ENCODE peak calls at places on chromosomes 12 and 14, in nine cellular contexts. Q is uterus, Y is body of pancreas, Z is left ventricle myocardium inferior, G is aorta, V is lung, N is upper lobe of right lung, J is PC-3, B is colonic mucosa. M is an unnamed sample.

GRCh38 chr12:124709722-124710656 is 142.6 kb upstream of the NCOR2 start:
- DNase-seq in Q (no peak), Y (no peak), Z (no peak), G (no peak), V (peak), N (no peak), J (no peak), B (no peak), M (no peak)

GRCh38 chr14:21041676-21042433 is at the start of gene RNASE7:
- DNase-seq in Q (no peak), Y (peak), Z (no peak), G (no peak), V (no peak), N (no peak), J (no peak), B (no peak), M (no peak)

GRCh38 chr12:88247241-88247643 is 105.1 kb downstream of the TMTC3 start:
- DNase-seq in Q (no peak), Y (no peak), Z (no peak), G (no peak), V (no peak), N (no peak), J (peak), B (no peak), M (no peak)

GRCh38 chr14:99148861-99149610 is 123.0 kb downstream of the BCL11B start:
- DNase-seq in Q (no peak), Y (no peak), Z (no peak), G (no peak), V (no peak), N (no peak), J (no peak), B (no peak), M (no peak)

GRCh38 chr12:15662303-15662980 is 126.7 kb downstream of the EPS8 start:
- DNase-seq in Q (no peak), Y (no peak), Z (no peak), G (no peak), V (no peak), N (no peak), J (peak), B (no peak), M (no peak)

GRCh38 chr14:73783107-73783727 is 68.4 kb upstream of the PTGR2 start:
- DNase-seq in Q (no peak), Y (no peak), Z (no peak), G (peak), V (no peak), N (no peak), J (no peak), B (no peak), M (no peak)

GRCh38 chr12:11885261-11886038 is 185.3 kb upstream of the BCL2L14 start:
- DNase-seq in Q (no peak), Y (peak), Z (no peak), G (no peak), V (no peak), N (no peak), J (peak), B (peak), M (no peak)

GRCh38 chr12:109247831-109248654 is 61.0 kb downstream of the FOXN4 start:
- DNase-seq in Q (no peak), Y (peak), Z (no peak), G (no peak), V (no peak), N (no peak), J (no peak), B (peak), M (no peak)

GRCh38 chr14:77037886-77038511 is 9.5 kb upstream of the IRF2BPL start:
- DNase-seq in Q (peak), Y (no peak), Z (no peak), G (no peak), V (no peak), N (peak), J (peak), B (no peak), M (no peak)

GRCh38 chr14:36208690-36209278 is 32.3 kb upstream of the PTCSC3 start:
- DNase-seq in Q (no peak), Y (no peak), Z (no peak), G (no peak), V (no peak), N (no peak), J (no peak), B (peak), M (no peak)

GRCh38 chr12:122318607-122319311 is 52.5 kb upstream of the VPS33A start:
- DNase-seq in Q (no peak), Y (no peak), Z (no peak), G (no peak), V (no peak), N (no peak), J (peak), B (no peak), M (no peak)

GRCh38 chr14:105483300-105484068 is 3.2 kb upstream of the CRIP1 start:
- DNase-seq in Q (no peak), Y (no peak), Z (peak), G (peak), V (no peak), N (no peak), J (peak), B (peak), M (peak)

GRCh38 chr14:105480165-105480564 is 5.5 kb downstream of the CRIP2 start:
- DNase-seq in Q (no peak), Y (no peak), Z (no peak), G (no peak), V (no peak), N (no peak), J (no peak), B (no peak), M (no peak)

GRCh38 chr14:105482486-105483110 is 4.1 kb upstream of the CRIP1 start:
- DNase-seq in Q (no peak), Y (no peak), Z (no peak), G (no peak), V (no peak), N (no peak), J (no peak), B (no peak), M (no peak)

GRCh38 chr14:105480807-105481801 is 5.6 kb upstream of the CRIP1 start:
- DNase-seq in Q (peak), Y (peak), Z (peak), G (peak), V (peak), N (peak), J (peak), B (peak), M (peak)

GRCh38 chr14:105481886-105482454 is 4.7 kb upstream of the CRIP1 start:
- DNase-seq in Q (peak), Y (peak), Z (peak), G (peak), V (peak), N (peak), J (peak), B (peak), M (peak)
- H3K4me3 ChIP-seq in Q (peak), Y (no peak), Z (peak), G (no peak), V (no peak), N (peak), J (peak), B (peak), M (peak)

DNA sequence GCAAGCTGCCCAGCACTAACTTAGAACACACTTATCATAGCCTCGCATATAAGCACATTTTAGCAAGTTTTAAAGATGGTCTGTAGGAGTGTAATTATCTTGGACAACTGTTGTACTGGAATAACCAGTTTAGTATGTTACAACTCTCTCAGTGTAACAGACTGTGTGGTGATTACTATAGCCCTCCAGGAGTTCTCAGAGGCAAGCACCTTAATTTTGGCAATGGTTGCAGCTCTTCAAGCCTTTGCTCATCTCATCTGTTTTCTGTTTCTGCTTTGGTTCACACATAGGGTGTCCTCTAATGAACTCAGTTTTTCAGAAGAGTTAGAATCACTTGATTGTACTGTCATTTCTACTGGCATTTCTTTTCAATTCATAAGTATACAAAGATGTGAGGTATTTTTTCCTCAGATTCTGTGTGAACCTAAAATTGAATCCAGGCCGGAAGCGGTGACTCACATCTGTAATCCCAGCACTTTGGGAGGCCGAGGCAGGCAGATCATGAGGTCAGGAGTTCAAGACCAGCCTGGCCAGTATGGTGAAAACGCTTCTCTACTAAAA is 83.3 kb downstream of the ANO6 start:
- DNase-seq in Q (no peak), Y (no peak), Z (no peak), G (peak), V (no peak), N (no peak), J (peak), B (no peak), M (no peak)
- H3K27ac ChIP-seq in Q (peak), Y (peak), Z (peak), G (no peak), V (no peak), N (no peak), J (no peak), B (no peak), M (peak)

GRCh38 chr12:92064420-92064819 is 81.2 kb downstream of the BTG1 start:
- DNase-seq in Q (no peak), Y (peak), Z (no peak), G (no peak), V (no peak), N (no peak), J (no peak), B (no peak), M (no peak)
- H3K4me3 ChIP-seq in Q (no peak), Y (no peak), Z (no peak), G (no peak), V (no peak), N (peak), J (no peak), B (no peak), M (no peak)

GRCh38 chr12:93229494-93230310 is 148.0 kb upstream of the NUDT4 start:
- DNase-seq in Q (no peak), Y (no peak), Z (no peak), G (no peak), V (no peak), N (no peak), J (peak), B (no peak), M (no peak)

GRCh38 chr12:93234641-93235040 is 143.1 kb upstream of the NUDT4 start:
- DNase-seq in Q (no peak), Y (peak), Z (no peak), G (no peak), V (no peak), N (no peak), J (peak), B (no peak), M (no peak)

GRCh38 chr12:93231938-93232337 is 145.8 kb upstream of the NUDT4 start:
- DNase-seq in Q (no peak), Y (no peak), Z (no peak), G (no peak), V (no peak), N (no peak), J (no peak), B (no peak), M (no peak)

GRCh38 chr12:93226356-93226755 is 151.4 kb upstream of the NUDT4 start:
- DNase-seq in Q (no peak), Y (no peak), Z (no peak), G (no peak), V (no peak), N (no peak), J (peak), B (no peak), M (no peak)

DNA sequence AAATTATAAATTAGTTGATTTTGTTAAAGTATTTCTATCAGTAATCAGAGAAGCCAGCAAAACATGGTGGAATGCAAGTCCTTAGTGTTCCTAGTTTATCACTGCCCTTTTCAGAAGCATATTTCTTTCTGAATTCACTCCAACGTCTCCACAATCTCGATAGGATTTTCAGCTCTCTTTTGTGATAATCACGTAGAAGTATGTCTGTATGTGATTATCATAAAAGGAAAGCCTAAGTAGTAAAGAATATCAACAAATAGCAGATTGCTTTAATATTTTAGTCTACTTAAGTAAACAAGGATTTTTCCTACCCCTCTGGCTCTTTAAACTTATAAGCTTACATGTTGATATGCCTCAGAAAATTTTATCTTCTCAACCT is 147.4 kb upstream of the NUDT4 start:
- DNase-seq in Q (no peak), Y (no peak), Z (no peak), G (no peak), V (no peak), N (no peak), J (no peak), B (no peak), M (no peak)
- H3K27ac ChIP-seq in Q (no peak), Y (no peak), Z (no peak), G (no peak), V (no peak), N (no peak), J (peak), B (no peak), M (no peak)

GRCh38 chr12:66072566-66072965 is 58.0 kb downstream of the LLPH start:
- DNase-seq in Q (no peak), Y (no peak), Z (no peak), G (no peak), V (no peak), N (no peak), J (no peak), B (no peak), M (no peak)
- H3K4me3 ChIP-seq in Q (no peak), Y (no peak), Z (no peak), G (no peak), V (no peak), N (no peak), J (no peak), B (no peak), M (no peak)

DNA sequence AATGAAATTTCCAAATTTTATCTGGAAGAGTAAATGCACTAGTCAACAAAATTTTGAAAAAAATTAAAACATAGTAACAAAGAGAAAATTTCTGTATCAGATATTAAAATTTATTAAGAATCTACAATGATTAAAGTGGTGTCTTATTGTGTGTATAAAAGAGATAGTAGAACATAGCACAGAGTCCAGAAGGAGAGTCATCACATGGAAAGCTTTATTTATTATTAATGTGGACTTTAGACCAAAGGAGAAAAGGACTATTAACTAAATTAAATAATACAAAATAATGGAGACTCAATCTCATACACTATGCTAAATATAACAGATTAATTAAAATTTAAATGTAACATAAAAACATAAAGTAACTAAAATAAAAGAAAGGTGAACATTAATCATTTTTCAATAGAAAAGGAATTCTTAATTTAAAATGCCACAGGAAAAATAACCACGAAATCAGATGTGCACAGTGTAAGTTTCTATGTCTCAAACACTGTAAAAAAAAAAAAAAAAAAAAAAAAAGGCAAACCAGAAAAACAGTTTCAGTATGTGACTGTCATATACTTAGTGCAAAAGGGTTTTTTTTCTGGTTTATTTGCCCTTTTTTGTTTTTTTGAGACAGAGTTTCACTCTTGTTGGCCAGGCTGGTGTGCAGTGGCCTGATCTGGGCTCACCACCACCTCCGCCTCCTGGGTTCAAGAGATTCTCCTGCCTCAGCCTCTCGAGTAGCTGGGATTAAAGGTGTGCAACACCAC is 95.4 kb downstream of the MYF5 start:
- DNase-seq in Q (no peak), Y (no peak), Z (no peak), G (no peak), V (no peak), N (no peak), J (no peak), B (no peak), M (no peak)
- H3K27ac ChIP-seq in Q (no peak), Y (no peak), Z (no peak), G (no peak), V (no peak), N (no peak), J (no peak), B (no peak), M (no peak)

DNA sequence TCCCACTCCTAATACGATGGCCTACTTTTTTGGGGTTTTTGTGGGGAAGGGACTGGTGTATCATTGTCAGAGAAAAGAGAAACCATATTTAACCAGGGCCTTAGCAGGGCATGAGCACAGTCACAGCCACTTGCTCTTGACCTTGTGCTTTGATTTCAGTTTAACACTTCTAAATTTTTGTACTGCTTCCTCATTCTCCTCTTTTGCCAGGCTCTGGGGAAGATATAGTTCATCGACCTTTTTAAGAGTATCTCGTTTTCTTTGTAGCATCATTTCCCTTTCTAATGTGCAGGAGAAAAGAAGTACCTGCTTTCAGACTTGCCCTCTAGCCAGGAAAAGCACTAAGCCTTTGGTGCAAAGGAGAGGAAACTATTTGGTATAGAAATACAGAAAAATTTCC is 2.2 kb downstream of the ZBTB1 start:
- DNase-seq in Q (no peak), Y (no peak), Z (no peak), G (no peak), V (no peak), N (no peak), J (no peak), B (no peak), M (no peak)
- H3K4me3 ChIP-seq in Q (no peak), Y (no peak), Z (peak), G (no peak), V (no peak), N (peak), J (peak), B (peak), M (peak)

GRCh38 chr12:82415402-82415801 is 57.1 kb downstream of the METTL25 start:
- DNase-seq in Q (no peak), Y (no peak), Z (no peak), G (no peak), V (no peak), N (no peak), J (no peak), B (no peak), M (no peak)
- H3K27ac ChIP-seq in Q (no peak), Y (no peak), Z (no peak), G (no peak), V (no peak), N (no peak), J (no peak), B (no peak), M (no peak)

GRCh38 chr12:106304001-106304421 is 1.5 kb downstream of the TCP11L2 start:
- DNase-seq in Q (peak), Y (no peak), Z (no peak), G (no peak), V (no peak), N (no peak), J (no peak), B (no peak), M (no peak)
- H3K4me3 ChIP-seq in Q (peak), Y (no peak), Z (peak), G (no peak), V (peak), N (peak), J (peak), B (peak), M (peak)